ENCODE peak calls at places on chromosomes 2 and 18, in four cellular contexts. One of them, this sample, is unnamed. For H3K4me1, the result is how much of the 10 kb centered on the place peaks cover.

GRCh38 chr2:14511541-14511940 is 121.0 kb upstream of the LRATD1 start:
- DNase-seq in prostate gland: no peak
- DNase-seq in HCT116: no peak
- DNase-seq in breast epithelium: no peak
- DNase-seq in this sample: no peak

GRCh38 chr2:35857541-35857940 is 498.0 kb upstream of the CRIM1 start:
- DNase-seq in HCT116: no peak
- DNase-seq in breast epithelium: no peak
- DNase-seq in prostate gland: no peak
- DNase-seq in this sample: no peak

GRCh38 chr18:68733693-68734092 is 18.8 kb upstream of the TMX3 start:
- DNase-seq in HCT116: no peak
- DNase-seq in breast epithelium: no peak
- DNase-seq in prostate gland: no peak
- DNase-seq in this sample: no peak

GRCh38 chr18:49609416-49610284 is 47.8 kb downstream of the LIPG start:
- DNase-seq in prostate gland: no peak
- DNase-seq in HCT116: peak
- DNase-seq in breast epithelium: no peak
- DNase-seq in this sample: no peak

GRCh38 chr2:102967451-102967850 is 205.6 kb downstream of the TMEM182 start:
- DNase-seq in prostate gland: no peak
- DNase-seq in breast epithelium: no peak
- DNase-seq in HCT116: no peak
- DNase-seq in this sample: no peak

GRCh38 chr2:173271825-173272224 is 82.8 kb upstream of the CDCA7 start:
- DNase-seq in prostate gland: no peak
- DNase-seq in breast epithelium: no peak
- DNase-seq in HCT116: no peak
- DNase-seq in this sample: no peak

GRCh38 chr2:27747827-27748352 is 23.6 kb upstream of the MRPL33 start:
- DNase-seq in breast epithelium: no peak
- DNase-seq in prostate gland: no peak
- DNase-seq in HCT116: no peak
- DNase-seq in this sample: no peak

GRCh38 chr2:112516801-112517200 is 25.5 kb upstream of the POLR1B start:
- DNase-seq in HCT116: no peak
- DNase-seq in prostate gland: no peak
- DNase-seq in breast epithelium: no peak
- DNase-seq in this sample: no peak

GRCh38 chr2:35125278-35125677 is 1230.3 kb upstream of the CRIM1 start:
- DNase-seq in prostate gland: no peak
- DNase-seq in HCT116: no peak
- DNase-seq in breast epithelium: no peak
- DNase-seq in this sample: no peak

GRCh38 chr2:241795021-241795999 is 13.7 kb upstream of the NEU4 start:
- DNase-seq in breast epithelium: no peak
- DNase-seq in prostate gland: no peak
- DNase-seq in HCT116: no peak
- DNase-seq in this sample: peak

GRCh38 chr2:143802242-143802641 is 673.0 kb downstream of the ARHGAP15 start:
- DNase-seq in prostate gland: no peak
- DNase-seq in breast epithelium: no peak
- DNase-seq in HCT116: no peak
- DNase-seq in this sample: no peak

GRCh38 chr2:120607506-120607905 is 128.2 kb upstream of the GLI2 start:
- DNase-seq in breast epithelium: no peak
- DNase-seq in prostate gland: no peak
- DNase-seq in HCT116: no peak
- DNase-seq in this sample: no peak

GRCh38 chr2:61179701-61180639 is 18.0 kb downstream of the C2orf74 start:
- DNase-seq in breast epithelium: no peak
- DNase-seq in prostate gland: peak
- DNase-seq in HCT116: no peak
- DNase-seq in this sample: no peak

GRCh38 chr18:25229080-25229479 is 122.9 kb downstream of the ZNF521 start:
- DNase-seq in breast epithelium: no peak
- DNase-seq in HCT116: no peak
- DNase-seq in prostate gland: peak
- DNase-seq in this sample: no peak

GRCh38 chr2:233165895-233166661 is 85.4 kb upstream of the ATG16L1 start:
- DNase-seq in prostate gland: no peak
- DNase-seq in HCT116: no peak
- DNase-seq in breast epithelium: no peak
- DNase-seq in this sample: peak

GRCh38 chr2:23351388-23352141 is 33.4 kb upstream of the KLHL29 start:
- DNase-seq in prostate gland: peak
- DNase-seq in HCT116: peak
- DNase-seq in breast epithelium: peak
- DNase-seq in this sample: peak

GRCh38 chr2:62147610-62148301 is 48.2 kb upstream of the B3GNT2 start:
- DNase-seq in breast epithelium: no peak
- DNase-seq in HCT116: no peak
- DNase-seq in prostate gland: no peak
- DNase-seq in this sample: no peak

GRCh38 chr2:197152451-197153228 is 157.9 kb downstream of the ANKRD44 start:
- DNase-seq in prostate gland: no peak
- DNase-seq in breast epithelium: no peak
- DNase-seq in HCT116: no peak
- DNase-seq in this sample: no peak

GRCh38 chr2:10538224-10538894 is 90.2 kb upstream of the ODC1 start:
- DNase-seq in breast epithelium: no peak
- DNase-seq in prostate gland: no peak
- DNase-seq in HCT116: peak
- DNase-seq in this sample: no peak

GRCh38 chr2:120422761-120423160 is 76.8 kb downstream of the INHBB start:
- DNase-seq in breast epithelium: no peak
- DNase-seq in prostate gland: no peak
- DNase-seq in HCT116: no peak
- DNase-seq in this sample: no peak

GRCh38 chr2:128376241-128377041 is 57.8 kb upstream of the HS6ST1 start:
- DNase-seq in prostate gland: no peak
- DNase-seq in HCT116: no peak
- DNase-seq in breast epithelium: peak
- DNase-seq in this sample: no peak

GRCh38 chr2:60629263-60629662 is 75.8 kb upstream of the BCL11A start:
- DNase-seq in HCT116: no peak
- DNase-seq in prostate gland: no peak
- DNase-seq in breast epithelium: no peak
- DNase-seq in this sample: no peak

GRCh38 chr2:235187806-235188205 is 236.0 kb downstream of the SH3BP4 start:
- DNase-seq in HCT116: no peak
- DNase-seq in prostate gland: no peak
- DNase-seq in breast epithelium: no peak
- DNase-seq in this sample: no peak

GRCh38 chr2:184875212-184875611 is 276.9 kb downstream of the ZNF804A start:
- DNase-seq in breast epithelium: no peak
- DNase-seq in HCT116: no peak
- DNase-seq in prostate gland: no peak
- DNase-seq in this sample: no peak

GRCh38 chr2:235939471-235939870 is 228.7 kb downstream of the GBX2 start:
- DNase-seq in breast epithelium: peak
- DNase-seq in prostate gland: no peak
- DNase-seq in HCT116: no peak
- DNase-seq in this sample: no peak

GRCh38 chr2:29343830-29344229 is 228.6 kb downstream of the CLIP4 start:
- DNase-seq in breast epithelium: no peak
- DNase-seq in prostate gland: no peak
- DNase-seq in HCT116: no peak
- DNase-seq in this sample: no peak

GRCh38 chr2:124025896-124026295 is 809 bp downstream of the CNTNAP5 start:
- DNase-seq in prostate gland: no peak
- DNase-seq in breast epithelium: no peak
- DNase-seq in HCT116: no peak
- DNase-seq in this sample: no peak

GRCh38 chr2:136072616-136073015 is 45.3 kb downstream of the CXCR4 start:
- DNase-seq in prostate gland: no peak
- DNase-seq in breast epithelium: no peak
- DNase-seq in HCT116: no peak
- DNase-seq in this sample: no peak

GRCh38 chr2:2938481-2938880 is 439.1 kb downstream of the EIPR1 start:
- DNase-seq in breast epithelium: no peak
- DNase-seq in prostate gland: no peak
- DNase-seq in HCT116: no peak
- DNase-seq in this sample: no peak

GRCh38 chr2:24105816-24106215 is 17.3 kb downstream of the PFN4 start:
- DNase-seq in breast epithelium: no peak
- DNase-seq in HCT116: no peak
- DNase-seq in prostate gland: no peak
- DNase-seq in this sample: no peak

GRCh38 chr2:2876350-2877042 is 501.1 kb downstream of the EIPR1 start:
- DNase-seq in breast epithelium: no peak
- DNase-seq in HCT116: no peak
- DNase-seq in prostate gland: no peak
- DNase-seq in this sample: no peak

GRCh38 chr2:1727101-1727771 is 17.1 kb downstream of the PXDN start:
- DNase-seq in prostate gland: no peak
- DNase-seq in HCT116: no peak
- DNase-seq in breast epithelium: peak
- DNase-seq in this sample: peak

GRCh38 chr18:48826271-48826670 is 124.5 kb downstream of the SMAD7 start:
- DNase-seq in HCT116: no peak
- DNase-seq in breast epithelium: peak
- DNase-seq in prostate gland: no peak
- DNase-seq in this sample: peak

GRCh38 chr2:124530203-124530602 is 505.1 kb downstream of the CNTNAP5 start:
- DNase-seq in breast epithelium: no peak
- DNase-seq in prostate gland: no peak
- DNase-seq in HCT116: no peak
- DNase-seq in this sample: no peak

GRCh38 chr2:204737296-204737695 is 192.0 kb downstream of the PARD3B start:
- DNase-seq in HCT116: no peak
- DNase-seq in prostate gland: no peak
- DNase-seq in breast epithelium: no peak
- DNase-seq in this sample: no peak

GRCh38 chr2:122545821-122546220 is 790.4 kb downstream of the TSN start:
- DNase-seq in HCT116: no peak
- DNase-seq in breast epithelium: no peak
- DNase-seq in prostate gland: peak
- DNase-seq in this sample: no peak
- H3K4me1 ChIP-seq in HCT116: under half
- H3K4me1 ChIP-seq in breast epithelium: under half
- H3K4me1 ChIP-seq in prostate gland: under half
- H3K4me1 ChIP-seq in this sample: under half

GRCh38 chr2:217491271-217491670 is 511.5 kb downstream of the TNS1 start:
- DNase-seq in HCT116: no peak
- DNase-seq in breast epithelium: no peak
- DNase-seq in prostate gland: no peak
- DNase-seq in this sample: no peak
- TF ChIP-seq POLR2AphosphoS5 in HCT116: no peak
- TF ChIP-seq POLR2AphosphoS5 in breast epithelium: no peak
- TF ChIP-seq POLR2AphosphoS5 in prostate gland: no peak
- TF ChIP-seq POLR2AphosphoS5 in this sample: no peak

GRCh38 chr2:113906647-113907046 is 16.8 kb downstream of the ACTR3 start:
- DNase-seq in breast epithelium: no peak
- DNase-seq in prostate gland: no peak
- DNase-seq in HCT116: no peak
- DNase-seq in this sample: no peak

GRCh38 chr2:113910967-113911678 is 21.2 kb downstream of the ACTR3 start:
- DNase-seq in HCT116: no peak
- DNase-seq in breast epithelium: no peak
- DNase-seq in prostate gland: no peak
- DNase-seq in this sample: no peak

GRCh38 chr2:113915067-113915819 is 25.4 kb downstream of the ACTR3 start:
- DNase-seq in breast epithelium: no peak
- DNase-seq in prostate gland: no peak
- DNase-seq in HCT116: no peak
- DNase-seq in this sample: no peak

GRCh38 chr2:113907297-113907696 is 17.4 kb downstream of the ACTR3 start:
- DNase-seq in prostate gland: no peak
- DNase-seq in HCT116: no peak
- DNase-seq in breast epithelium: no peak
- DNase-seq in this sample: no peak

GRCh38 chr2:113910110-113910717 is 20.3 kb downstream of the ACTR3 start:
- DNase-seq in breast epithelium: no peak
- DNase-seq in HCT116: peak
- DNase-seq in prostate gland: no peak
- DNase-seq in this sample: no peak
- H3K4me1 ChIP-seq in breast epithelium: under half
- H3K4me1 ChIP-seq in HCT116: under half
- H3K4me1 ChIP-seq in prostate gland: under half
- H3K4me1 ChIP-seq in this sample: under half

DNA sequence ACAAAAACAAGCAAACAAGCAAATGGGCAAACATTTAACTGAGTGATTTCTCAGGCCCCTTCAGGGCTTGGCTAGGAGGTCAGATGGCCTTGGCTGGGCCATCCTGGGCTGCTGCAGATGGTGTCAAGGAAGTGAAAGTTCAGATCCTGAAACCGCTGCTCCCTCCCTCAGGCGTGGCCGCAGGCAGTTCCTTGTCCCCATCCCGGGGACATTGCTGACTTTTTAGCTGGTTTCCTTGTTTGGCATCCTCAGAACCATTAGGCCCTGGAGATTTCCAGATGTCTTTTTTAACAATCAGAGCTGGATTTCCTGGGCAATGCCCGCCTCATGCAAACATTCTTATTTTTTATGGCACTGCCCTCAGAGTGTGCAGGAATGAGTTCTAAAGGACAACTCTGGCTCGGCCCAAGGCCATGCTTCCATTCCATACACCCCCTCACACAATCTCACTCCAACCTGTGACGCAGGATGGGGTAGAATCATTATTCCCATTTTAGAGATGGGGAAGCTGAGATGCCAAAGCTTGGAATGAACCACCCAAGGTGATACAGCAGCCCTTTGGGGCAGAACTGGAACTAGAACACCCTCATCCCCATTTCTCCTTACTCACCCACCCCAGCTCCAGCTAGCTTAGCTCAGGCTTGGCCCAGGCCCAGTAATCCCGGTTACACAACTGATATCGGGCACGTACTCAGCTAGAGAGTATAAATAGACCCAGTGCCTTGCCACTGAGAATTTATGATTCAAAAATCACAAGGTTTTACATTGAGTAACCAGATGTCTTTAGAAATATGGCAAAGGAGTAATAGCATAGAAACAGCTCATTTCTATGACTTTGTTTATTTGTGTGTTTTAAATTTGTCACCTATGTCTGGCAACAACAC is 85.9 kb upstream of the ZCCHC2 start:
- DNase-seq in prostate gland: peak
- DNase-seq in breast epithelium: peak
- DNase-seq in HCT116: no peak
- DNase-seq in this sample: peak
- TF ChIP-seq POLR2AphosphoS5 in prostate gland: peak
- TF ChIP-seq POLR2AphosphoS5 in breast epithelium: peak
- TF ChIP-seq POLR2AphosphoS5 in HCT116: no peak
- TF ChIP-seq POLR2AphosphoS5 in this sample: peak

This sample was measured in upper lobe of left lung.